ENCODE peak calls at places on chromosome 7, in four cellular contexts. M is dorsolateral prefrontal cortex, P is HFF-Myc, A is adrenal gland. Q is an unnamed sample.

GRCh38 chr7:159113056-159113455 is 31.6 kb downstream of the VIPR2 start:
- DNase-seq in M (no peak), P (no peak), A (no peak), Q (no peak)

GRCh38 chr7:123602648-123603047 is 1.0 kb downstream of the ASB15 start:
- DNase-seq in A (no peak), P (no peak), M (no peak), Q (no peak)

GRCh38 chr7:91918356-91918755 is 22.3 kb upstream of the AKAP9 start:
- DNase-seq in P (no peak), A (no peak), M (no peak), Q (no peak)

GRCh38 chr7:94540428-94540827 is 30.8 kb downstream of the CASD1 start:
- DNase-seq in M (no peak), A (no peak), P (no peak), Q (no peak)

GRCh38 chr7:85090138-85090537 is 96.7 kb downstream of the SEMA3D start:
- DNase-seq in A (no peak), P (no peak), M (no peak), Q (no peak)

GRCh38 chr7:14747701-14748100 is 154.8 kb downstream of the DGKB start:
- DNase-seq in P (peak; percentile 14), M (no peak), A (no peak), Q (no peak)

GRCh38 chr7:8112685-8113084 is 144.1 kb downstream of the GLCCI1 start:
- DNase-seq in P (no peak), M (no peak), A (no peak), Q (no peak)

GRCh38 chr7:110502893-110503465 is 587.9 kb upstream of the LRRN3 start:
- DNase-seq in M (no peak), A (no peak), P (peak; percentile 6), Q (peak; percentile 27)

GRCh38 chr7:54542920-54543539 is 855 bp downstream of the VSTM2A start:
- DNase-seq in M (no peak), P (peak; percentile 1), A (no peak), Q (no peak)

GRCh38 chr7:152899004-152899403 is 139.5 kb downstream of the ACTR3B start:
- DNase-seq in A (no peak), P (no peak), M (no peak), Q (no peak)

GRCh38 chr7:85055906-85056305 is 130.9 kb downstream of the SEMA3D start:
- DNase-seq in M (no peak), A (no peak), P (no peak), Q (no peak)

GRCh38 chr7:100691676-100692577 is 2.1 kb downstream of the GIGYF1 start:
- DNase-seq in P (no peak), A (peak; percentile 76), M (peak; percentile 78), Q (no peak)

GRCh38 chr7:139808401-139808800 is 20.7 kb upstream of the TBXAS1 start:
- DNase-seq in P (no peak), M (no peak), A (no peak), Q (no peak)

GRCh38 chr7:36894190-36894589 is 169.9 kb upstream of the AOAH start:
- DNase-seq in A (no peak), M (no peak), P (no peak), Q (no peak)

GRCh38 chr7:123966936-123967335 is 41.9 kb downstream of the SPAM1 start:
- DNase-seq in M (no peak), A (no peak), P (no peak), Q (no peak)

GRCh38 chr7:105013818-105014724 is at the start of gene KMT2E:
- DNase-seq in P (peak; percentile 42), M (peak; percentile 88), A (peak; percentile 91), Q (no peak)

GRCh38 chr7:92634924-92635519 is 44.8 kb upstream of the FAM133B start:
- DNase-seq in M (no peak), A (no peak), P (peak; percentile 73), Q (peak; percentile 36)

GRCh38 chr7:77457779-77458178 is 41.6 kb upstream of the GSAP start:
- DNase-seq in M (no peak), A (no peak), P (no peak), Q (no peak)

DNA sequence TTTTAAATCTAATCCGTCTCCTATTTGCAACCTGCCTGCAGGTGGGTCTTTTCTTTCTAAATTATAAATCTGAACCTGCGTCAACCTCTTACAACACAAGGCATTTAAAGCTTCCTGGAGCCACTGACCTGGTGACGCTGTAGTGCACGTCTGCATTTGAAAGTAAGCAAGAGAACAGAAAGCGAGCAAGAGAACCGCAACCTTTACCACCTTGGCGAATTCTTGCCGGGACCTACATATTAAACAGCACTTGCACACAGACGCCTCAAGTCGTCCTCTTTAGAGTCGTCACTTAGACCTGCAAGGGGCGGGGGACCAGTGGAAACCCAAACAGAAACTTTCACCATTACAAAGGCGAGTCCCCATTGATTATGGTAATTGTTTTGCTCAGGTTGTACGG is 9.5 kb downstream of the GLI3 start:
- DNase-seq in A (no peak), M (no peak), P (no peak), Q (no peak)
- H3K4me3 ChIP-seq in A (no peak overlapping the region), M (peak overlapping the region; percentile 34), P (no peak overlapping the region), Q (no peak overlapping the region)

GRCh38 chr7:117871778-117872538 is 1.3 kb downstream of the CTTNBP2 start:
- DNase-seq in A (no peak), M (peak; percentile 66), P (no peak), Q (no peak)
- H3K4me3 ChIP-seq in A (no peak overlapping the region), M (peak overlapping the region; percentile 83), P (no peak overlapping the region), Q (no peak overlapping the region)

DNA sequence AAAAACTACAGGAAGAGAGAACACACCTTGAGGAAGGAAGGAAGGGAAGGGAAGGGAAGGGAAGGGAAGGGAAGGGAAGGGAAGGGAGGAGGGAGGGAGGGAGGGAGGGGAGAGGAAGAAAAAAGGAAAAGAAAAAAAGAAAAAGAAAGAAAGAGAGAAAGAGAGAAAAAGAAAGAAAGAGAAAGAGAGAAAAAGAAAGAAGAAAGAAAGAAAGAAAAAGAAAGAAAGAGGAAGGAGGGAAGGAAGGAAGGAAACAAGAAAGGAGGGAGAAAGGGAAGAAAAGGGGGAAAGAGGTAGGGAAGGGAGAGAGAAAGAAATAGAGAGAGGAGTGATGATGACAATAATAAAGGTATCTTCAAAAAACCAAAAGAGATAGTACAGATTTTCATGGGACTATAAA is 12.3 kb upstream of the PLXNA4 start:
- DNase-seq in P (no peak), A (no peak), M (no peak), Q (no peak)
- H3K4me3 ChIP-seq in P (no peak overlapping the region), A (no peak overlapping the region), M (no peak overlapping the region), Q (no peak overlapping the region)

DNA sequence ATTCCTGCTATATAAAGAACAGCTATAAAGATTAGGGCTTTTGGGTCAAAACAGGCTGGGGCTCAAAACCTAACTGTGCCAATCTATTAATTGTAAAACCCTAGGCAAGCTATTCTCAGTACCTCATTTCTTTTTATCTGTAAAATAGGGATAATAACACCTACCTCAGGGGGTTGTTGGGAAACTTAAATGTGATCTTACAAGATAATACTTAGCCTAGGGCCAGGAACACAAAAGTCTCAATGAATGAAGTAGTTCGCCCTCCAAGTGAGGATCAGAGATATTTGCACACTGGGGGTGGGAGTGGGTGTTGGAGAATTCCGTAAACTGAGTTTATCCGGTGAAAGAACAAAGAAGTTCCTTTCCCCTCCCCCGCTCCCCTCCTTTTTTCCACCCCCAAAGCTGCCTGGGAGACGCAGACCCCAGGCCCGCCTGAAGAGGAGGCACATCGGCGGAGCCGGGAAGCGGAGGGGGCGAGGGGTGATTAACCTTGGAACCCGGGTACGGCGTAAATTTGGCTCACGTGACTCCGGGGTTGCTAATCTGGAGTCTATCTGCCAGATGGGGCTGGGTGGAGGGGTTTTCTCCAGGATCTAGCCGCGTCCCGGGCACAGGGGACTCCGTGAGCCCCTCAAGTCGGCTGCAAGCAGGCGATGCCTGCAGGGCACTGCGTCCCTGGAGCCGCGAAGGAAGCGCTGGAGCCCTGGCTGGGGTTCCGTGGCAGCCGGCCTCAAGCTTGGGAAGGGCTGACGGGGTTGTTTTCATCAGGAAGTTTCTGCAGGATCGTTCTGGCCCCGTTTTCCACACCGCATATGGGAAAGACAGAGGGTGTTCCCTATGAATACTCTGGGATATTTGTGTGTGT is 1.3 kb upstream of the PODXL start:
- DNase-seq in P (no peak), A (no peak), M (peak; percentile 53), Q (no peak)
- H3K4me3 ChIP-seq in P (peak overlapping the region; percentile 14), A (no peak overlapping the region), M (peak overlapping the region; percentile 54), Q (peak overlapping the region; percentile 25)

GRCh38 chr7:16466087-16466472 is 542 bp upstream of the SOSTDC1 start:
- DNase-seq in A (no peak), M (no peak), P (no peak), Q (no peak)

GRCh38 chr7:16471933-16472332 is 6.4 kb upstream of the SOSTDC1 start:
- DNase-seq in A (no peak), M (no peak), P (no peak), Q (no peak)
- H3K4me3 ChIP-seq in A (no peak overlapping the region), M (no peak overlapping the region), P (no peak overlapping the region), Q (no peak overlapping the region)

DNA sequence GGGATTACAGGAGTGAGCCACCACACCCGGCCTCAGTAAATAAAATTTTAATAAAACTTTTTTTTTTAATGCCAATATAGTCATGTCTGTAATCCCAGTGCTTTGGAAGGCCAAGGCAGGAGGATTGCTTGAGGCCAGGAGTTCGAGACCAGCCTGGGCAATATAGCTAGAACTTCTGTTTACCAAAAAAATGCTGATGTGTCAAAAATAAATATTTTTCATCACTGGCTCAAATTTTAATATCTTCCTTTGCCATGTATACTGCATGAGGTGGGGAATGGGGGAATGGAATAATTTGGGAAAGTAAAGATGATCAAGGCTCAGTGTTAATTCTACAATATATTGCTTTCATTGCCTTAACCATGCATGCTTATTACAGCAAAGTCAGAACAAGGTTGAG is 10.7 kb upstream of the RHBDD2 start:
- DNase-seq in M (no peak), A (no peak), P (no peak), Q (no peak)
- H3K4me3 ChIP-seq in M (no peak overlapping the region), A (no peak overlapping the region), P (no peak overlapping the region), Q (no peak overlapping the region)

GRCh38 chr7:106056513-106057203 is 55.5 kb downstream of the SYPL1 start:
- DNase-seq in M (peak; percentile 76), A (peak; percentile 87), P (no peak), Q (no peak)

GRCh38 chr7:106059556-106059955 is 52.6 kb downstream of the SYPL1 start:
- DNase-seq in P (no peak), M (no peak), A (no peak), Q (no peak)

GRCh38 chr7:106058925-106059324 is 53.2 kb downstream of the SYPL1 start:
- DNase-seq in M (no peak), A (no peak), P (no peak), Q (no peak)

GRCh38 chr7:106057204-106057961 is 54.7 kb downstream of the SYPL1 start:
- DNase-seq in A (no peak), P (no peak), M (no peak), Q (no peak)

DNA sequence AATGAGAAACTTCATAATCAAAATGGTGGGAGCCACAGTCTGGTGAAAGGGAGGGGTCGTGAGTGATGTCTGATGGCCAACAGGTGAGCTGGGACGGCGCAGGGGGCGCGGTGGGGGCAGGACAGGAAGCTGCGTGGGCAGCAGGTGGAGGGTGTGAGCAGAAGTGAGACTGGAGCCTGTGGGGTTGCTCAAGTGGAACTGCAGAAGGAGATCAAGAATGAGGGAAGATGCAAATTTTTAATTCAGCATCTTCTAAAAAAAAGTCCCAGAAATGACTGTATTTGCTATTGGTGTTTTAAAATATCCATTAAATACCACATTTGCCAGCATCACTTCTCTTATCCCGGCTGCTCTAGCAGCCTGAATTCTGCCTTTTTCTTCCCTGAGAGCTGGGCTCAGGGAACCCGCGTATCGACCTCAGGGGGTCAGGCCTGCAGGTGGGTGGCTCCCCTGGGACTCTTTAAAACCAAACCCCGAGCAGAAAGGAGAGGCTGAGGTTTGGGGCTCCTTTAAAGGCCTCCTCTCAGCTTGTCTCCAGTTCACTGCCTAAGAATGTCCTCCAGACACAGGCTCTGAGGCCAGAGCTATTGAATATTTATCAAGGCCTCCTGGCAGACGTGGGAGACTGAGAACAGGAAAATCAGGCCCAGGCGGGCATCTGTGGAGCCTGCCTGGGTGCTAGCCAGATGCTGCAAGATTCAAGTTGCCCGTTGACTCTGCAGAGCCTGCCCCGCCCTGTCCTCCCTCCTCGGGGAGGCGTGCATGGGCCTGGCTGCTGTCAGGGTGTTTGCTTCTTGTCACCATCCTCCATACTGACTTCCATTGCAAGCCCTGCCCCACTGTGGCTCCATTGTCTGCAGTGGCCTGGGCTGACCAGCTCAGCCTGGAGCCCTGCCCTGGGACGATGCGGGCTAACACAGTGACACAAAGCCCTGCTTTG is 53.9 kb downstream of the SYPL1 start:
- DNase-seq in A (no peak), M (peak; percentile 90), P (no peak), Q (no peak)
- H3K4me3 ChIP-seq in A (no peak overlapping the region), M (no peak overlapping the region), P (no peak overlapping the region), Q (no peak overlapping the region)

Q was measured in BJ.